ENCODE peak calls at places on chromosome 9, in six cellular contexts. I is PC-3; D is choroid plexus epithelial cell; J is CD4-positive, CD25-positive, alpha-beta regulatory T cell; T is esophagus squamous epithelium; P is transverse colon. Q is an unnamed sample.

GRCh38 chr9:128383007-128383753 is 12.0 kb downstream of the URM1 start:
- DNase-seq in I (no peak), D (no peak), J (no peak), T (no peak), P (no peak), Q (no peak)

GRCh38 chr9:68653141-68653595 is 51.9 kb upstream of the PIP5K1B start:
- DNase-seq in I (no peak), D (no peak), J (peak; percentile 15), T (no peak), P (no peak), Q (no peak)

GRCh38 chr9:136311433-136312375 is 7.8 kb upstream of the CCDC187 start:
- DNase-seq in I (peak; percentile 7), D (no peak), J (peak; percentile 44), T (no peak), P (peak; percentile 60), Q (peak; percentile 39)

GRCh38 chr9:108860354-108860753 is 1.7 kb upstream of the ACTL7A start:
- DNase-seq in I (no peak), D (peak; percentile 48), J (no peak), T (no peak), P (no peak), Q (no peak)

GRCh38 chr9:127960410-127961165 is 20.2 kb downstream of the EEIG1 start:
- DNase-seq in I (no peak), D (no peak), J (no peak), T (no peak), P (no peak), Q (no peak)

GRCh38 chr9:123399803-123400378 is 43.9 kb downstream of the CRB2 start:
- DNase-seq in I (peak; percentile 10), D (no peak), J (no peak), T (no peak), P (peak; percentile 18), Q (no peak)

GRCh38 chr9:5876026-5876425 is 14.7 kb upstream of the MLANA start:
- DNase-seq in I (no peak), D (no peak), J (peak; percentile 33), T (no peak), P (no peak), Q (no peak)

GRCh38 chr9:114149181-114149580 is 6.2 kb upstream of the COL27A1 start:
- DNase-seq in I (no peak), D (no peak), J (no peak), T (no peak), P (no peak), Q (no peak)

GRCh38 chr9:123757547-123757946 is 172.4 kb downstream of the DENND1A start:
- DNase-seq in I (no peak), D (no peak), J (no peak), T (no peak), P (no peak), Q (no peak)

GRCh38 chr9:80359941-80360881 is 788.4 kb downstream of the TLE4 start:
- DNase-seq in I (no peak), D (no peak), J (no peak), T (no peak), P (no peak), Q (no peak)

GRCh38 chr9:75198436-75198835 is 110.1 kb downstream of the OSTF1 start:
- DNase-seq in I (no peak), D (no peak), J (no peak), T (no peak), P (no peak), Q (no peak)

GRCh38 chr9:4012446-4012845 is 287.4 kb downstream of the GLIS3 start:
- DNase-seq in I (no peak), D (peak; percentile 29), J (no peak), T (no peak), P (no peak), Q (no peak)

GRCh38 chr9:134294228-134295071 is 31.8 kb upstream of the RXRA start:
- DNase-seq in I (no peak), D (peak; percentile 33), J (no peak), T (no peak), P (peak; percentile 24), Q (no peak)

GRCh38 chr9:113536483-113537226 is 73.1 kb downstream of the RGS3 start:
- DNase-seq in I (no peak), D (peak; percentile 48), J (no peak), T (no peak), P (no peak), Q (no peak)

GRCh38 chr9:3863686-3864085 is 337.9 kb upstream of the RFX3 start:
- DNase-seq in I (no peak), D (peak; percentile 30), J (no peak), T (no peak), P (no peak), Q (no peak)

GRCh38 chr9:96551403-96551802 is 68.2 kb downstream of the CDC14B start:
- DNase-seq in I (no peak), D (no peak), J (no peak), T (no peak), P (no peak), Q (no peak)

GRCh38 chr9:106621299-106621920 is 241.6 kb upstream of the ZNF462 start:
- DNase-seq in I (no peak), D (peak; percentile 20), J (no peak), T (no peak), P (no peak), Q (no peak)
- H3K4me3 ChIP-seq in I (no peak overlapping the region), D (no peak overlapping the region), J (no peak overlapping the region), T (no peak overlapping the region), P (no peak overlapping the region), Q (no peak overlapping the region)

GRCh38 chr9:14314424-14314928 is 535 bp upstream of the NFIB start:
- DNase-seq in I (peak; percentile 82), D (peak; percentile 96), J (no peak), T (no peak), P (peak; percentile 82), Q (no peak)

GRCh38 chr9:14313378-14313940 is 482 bp downstream of the NFIB start:
- DNase-seq in I (peak; percentile 26), D (peak; percentile 73), J (no peak), T (no peak), P (peak; percentile 33), Q (no peak)

GRCh38 chr9:14313951-14314423 is at the start of gene NFIB:
- DNase-seq in I (peak; percentile 53), D (peak; percentile 53), J (no peak), T (no peak), P (peak; percentile 36), Q (no peak)

GRCh38 chr9:14311940-14312572 is 1.9 kb downstream of the NFIB start:
- DNase-seq in I (peak; percentile 51), D (no peak), J (no peak), T (no peak), P (no peak), Q (no peak)

GRCh38 chr9:14312721-14313377 is 1.1 kb downstream of the NFIB start:
- DNase-seq in I (peak; percentile 22), D (peak; percentile 29), J (no peak), T (no peak), P (peak; percentile 17), Q (no peak)
- H3K4me3 ChIP-seq in I (peak overlapping the region; percentile 93), D (peak overlapping the region; percentile 83), J (no peak overlapping the region), T (peak overlapping the region; percentile 88), P (peak overlapping the region; percentile 74), Q (no peak overlapping the region)

GRCh38 chr9:131608469-131609115 is 63.3 kb downstream of the PRRT1B start:
- DNase-seq in I (peak; percentile 76), D (peak; percentile 93), J (no peak), T (no peak), P (peak; percentile 44), Q (no peak)
- H3K4me3 ChIP-seq in I (peak overlapping the region; percentile 5), D (peak overlapping the region; percentile 40), J (no peak overlapping the region), T (no peak overlapping the region), P (no peak overlapping the region), Q (no peak overlapping the region)

GRCh38 chr9:95047452-95048224 is 269.9 kb downstream of the FANCC start:
- DNase-seq in I (no peak), D (no peak), J (no peak), T (no peak), P (no peak), Q (no peak)
- H3K4me3 ChIP-seq in I (peak overlapping the region; percentile 92), D (peak overlapping the region; percentile 68), J (no peak overlapping the region), T (peak overlapping the region; percentile 59), P (peak overlapping the region; percentile 63), Q (no peak overlapping the region)

GRCh38 chr9:1052119-1052907 is 2.2 kb downstream of the DMRT2 start:
- DNase-seq in I (no peak), D (no peak), J (no peak), T (no peak), P (no peak), Q (no peak)
- H3K4me3 ChIP-seq in I (no peak overlapping the region), D (no peak overlapping the region), J (no peak overlapping the region), T (peak overlapping the region; percentile 49), P (peak overlapping the region; percentile 58), Q (no peak overlapping the region)

Q was measured in Jurkat, Clone E6-1.